ENCODE peak calls at places on chromosome 10, in five cellular contexts. N is epithelial cell of esophagus, T is tibial nerve, C is mucosa of descending colon, R is esophagus squamous epithelium. Z is an unnamed sample.

GRCh38 chr10:129742742-129743550 is 221.1 kb downstream of the EBF3 start:
- DNase-seq in N (no peak), T (no peak), R (no peak), C (peak; percentile 21), Z (no peak)

GRCh38 chr10:70820976-70821750 is 5.4 kb downstream of the SGPL1 start:
- DNase-seq in T (no peak), R (no peak), N (peak; percentile 72), C (no peak), Z (no peak)

GRCh38 chr10:102714621-102715455 is at the start of gene SFXN2:
- DNase-seq in R (no peak), T (no peak), N (peak; percentile 6), C (no peak), Z (no peak)

GRCh38 chr10:128615154-128615553 is 488.9 kb upstream of the MKI67 start:
- DNase-seq in R (no peak), T (no peak), N (no peak), C (no peak), Z (no peak)

GRCh38 chr10:125259651-125260050 is 99.3 kb upstream of the CTBP2 start:
- DNase-seq in R (no peak), N (no peak), T (no peak), C (no peak), Z (no peak)

GRCh38 chr10:96998329-96998888 is 166.3 kb downstream of the LCOR start:
- DNase-seq in R (no peak), N (peak; percentile 51), C (no peak), T (no peak), Z (peak; percentile 85)

GRCh38 chr10:89100680-89101079 is 106.4 kb downstream of the CH25H start:
- DNase-seq in R (no peak), C (no peak), T (no peak), N (no peak), Z (peak; percentile 61)

GRCh38 chr10:110076559-110077318 is 69.0 kb downstream of the ADD3 start:
- DNase-seq in N (peak; percentile 89), C (no peak), T (no peak), R (peak; percentile 20), Z (peak; percentile 82)

GRCh38 chr10:99337261-99337905 is 8.2 kb downstream of the CNNM1 start:
- DNase-seq in T (no peak), N (no peak), R (no peak), C (no peak), Z (no peak)

GRCh38 chr10:31320179-31320597 is 1.2 kb downstream of the ZEB1 start:
- DNase-seq in R (no peak), C (peak; percentile 72), T (no peak), N (peak; percentile 10), Z (peak; percentile 50)

GRCh38 chr10:53899463-53899862 is 901.6 kb downstream of the PCDH15 start:
- DNase-seq in R (no peak), N (no peak), T (no peak), C (no peak), Z (no peak)

GRCh38 chr10:11891776-11892486 is 68.8 kb downstream of the PROSER2 start:
- DNase-seq in N (no peak), C (no peak), R (no peak), T (no peak), Z (no peak)

GRCh38 chr10:129690248-129691070 is 223.4 kb downstream of the MGMT start:
- DNase-seq in R (no peak), C (no peak), T (no peak), N (peak; percentile 10), Z (no peak)

GRCh38 chr10:67015225-67015624 is 89.4 kb downstream of the LRRTM3 start:
- DNase-seq in N (no peak), C (no peak), T (no peak), R (no peak), Z (peak; percentile 36)

GRCh38 chr10:29555746-29556481 is 78.9 kb downstream of the SVIL start:
- DNase-seq in T (no peak), R (no peak), N (peak; percentile 78), C (no peak), Z (peak; percentile 71)

GRCh38 chr10:101161494-101162299 is 30.6 kb downstream of the TLX1 start:
- DNase-seq in R (no peak), C (peak; percentile 56), T (peak; percentile 44), N (peak; percentile 77), Z (peak; percentile 68)

GRCh38 chr10:93198401-93199175 is 124.9 kb downstream of the CYP26A1 start:
- DNase-seq in T (no peak), C (no peak), N (peak; percentile 11), R (no peak), Z (no peak)

DNA sequence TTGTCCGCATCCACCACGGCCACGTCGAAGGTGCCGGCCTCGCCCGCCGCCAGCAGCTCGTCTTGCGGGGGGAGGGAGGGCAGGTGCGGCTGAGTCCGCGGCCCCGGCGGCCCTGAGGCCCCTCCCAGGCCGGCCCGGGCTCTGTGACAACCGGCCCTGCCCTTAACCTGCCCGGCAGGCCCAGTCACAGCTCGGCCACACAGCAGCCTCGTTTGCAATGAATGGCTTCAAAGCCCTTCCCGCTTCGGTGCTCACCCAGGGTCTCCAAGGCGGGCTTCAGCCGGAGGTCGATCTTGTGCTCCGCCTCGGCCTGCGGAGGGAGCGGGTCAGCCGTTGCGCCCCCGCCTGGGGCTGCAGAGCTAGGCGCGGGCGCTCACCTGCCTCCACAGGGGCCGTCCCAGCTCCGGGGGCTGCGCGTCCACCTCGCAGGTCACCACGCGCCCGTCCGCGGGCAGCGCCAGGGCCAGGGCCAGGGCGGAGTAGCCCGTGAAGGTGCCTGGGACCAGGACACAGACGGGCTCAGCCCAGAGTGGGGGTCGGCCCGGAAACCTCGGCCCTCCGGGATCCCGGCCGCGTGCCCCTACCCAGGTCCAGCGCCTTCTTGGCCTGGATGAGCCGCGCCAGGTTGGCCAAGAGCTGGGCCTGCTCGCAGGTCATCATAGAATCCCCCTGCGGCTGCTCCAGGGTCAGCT is 928 bp downstream of the COMTD1 start:
- DNase-seq in C (no peak), T (no peak), R (no peak), N (no peak), Z (no peak)
- TF ChIP-seq CTCF in C (no peak), T (no peak), R (no peak), N (no peak), Z (no peak)

GRCh38 chr10:86956195-86956840 is 1.1 kb downstream of the MMRN2 start:
- DNase-seq in R (no peak), N (no peak), C (no peak), T (no peak), Z (no peak)
- H3K4me3 ChIP-seq in R (peak overlapping the region; percentile 41), N (no peak overlapping the region), C (no peak overlapping the region), T (no peak overlapping the region), Z (no peak overlapping the region)

DNA sequence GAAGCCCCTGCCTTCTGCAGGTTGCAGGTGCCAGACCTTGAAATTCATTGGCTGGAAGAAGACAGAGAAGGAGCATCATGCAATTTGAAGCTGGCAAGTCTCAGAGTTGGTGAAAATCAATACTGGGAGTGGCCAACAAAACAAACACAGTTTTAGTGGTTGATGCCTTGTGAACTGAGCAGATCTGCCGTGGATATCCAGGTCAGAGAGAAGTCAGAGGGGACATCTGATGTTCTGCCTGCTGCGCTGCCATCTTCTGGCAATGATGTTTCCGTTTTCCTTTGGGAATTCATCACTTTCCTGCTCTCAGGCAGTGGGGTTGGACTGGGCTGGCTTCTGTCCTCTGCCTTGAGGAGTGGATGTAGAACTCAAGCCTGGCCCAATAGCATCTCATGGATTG is 132.0 kb downstream of the RPS24 start:
- DNase-seq in R (no peak), T (no peak), C (no peak), N (no peak), Z (no peak)
- TF ChIP-seq CTCF in R (no peak), T (no peak), C (no peak), N (no peak), Z (peak; percentile 16)

GRCh38 chr10:122462533-122463465 is 1.4 kb downstream of the HTRA1 start:
- DNase-seq in C (no peak), T (no peak), N (peak; percentile 41), R (no peak), Z (peak; percentile 55)
- H3K4me3 ChIP-seq in C (no peak overlapping the region), T (peak overlapping the region; percentile 67), N (peak overlapping the region; percentile 84), R (peak overlapping the region; percentile 64), Z (peak overlapping the region; percentile 71)

GRCh38 chr10:132110091-132110490 is 44.3 kb downstream of the JAKMIP3 start:
- DNase-seq in N (no peak), C (no peak), R (no peak), T (no peak), Z (no peak)
- TF ChIP-seq CTCF in N (no peak), C (no peak), R (no peak), T (no peak), Z (no peak)